ENCODE peak calls at places on chromosomes 7 and 10, in seven cellular contexts. One of them, this sample, is unnamed.

GRCh38 chr7:155858521-155859061 is 46.3 kb upstream of the SHH start:
- DNase-seq in upper lobe of left lung: peak
- DNase-seq in A549: peak
- DNase-seq in adrenal gland: peak
- DNase-seq in endothelial cell of umbilical vein: no peak
- DNase-seq in HCT116: no peak
- DNase-seq in body of pancreas: no peak
- DNase-seq in this sample: no peak

GRCh38 chr7:22618528-22618927 is 108.5 kb upstream of the IL6 start:
- DNase-seq in upper lobe of left lung: no peak
- DNase-seq in A549: no peak
- DNase-seq in adrenal gland: no peak
- DNase-seq in endothelial cell of umbilical vein: no peak
- DNase-seq in HCT116: no peak
- DNase-seq in body of pancreas: no peak
- DNase-seq in this sample: no peak

GRCh38 chr10:117133273-117134083 is 4.6 kb downstream of the VAX1 start:
- DNase-seq in upper lobe of left lung: no peak
- DNase-seq in A549: no peak
- DNase-seq in adrenal gland: no peak
- DNase-seq in endothelial cell of umbilical vein: no peak
- DNase-seq in HCT116: no peak
- DNase-seq in body of pancreas: no peak
- DNase-seq in this sample: no peak

GRCh38 chr10:127827354-127828140 is 65.2 kb downstream of the CLRN3 start:
- DNase-seq in upper lobe of left lung: no peak
- DNase-seq in A549: no peak
- DNase-seq in adrenal gland: no peak
- DNase-seq in endothelial cell of umbilical vein: no peak
- DNase-seq in HCT116: no peak
- DNase-seq in body of pancreas: no peak
- DNase-seq in this sample: no peak

GRCh38 chr7:107631588-107631987 is 29.0 kb upstream of the SLC26A4 start:
- DNase-seq in upper lobe of left lung: no peak
- DNase-seq in A549: no peak
- DNase-seq in adrenal gland: no peak
- DNase-seq in endothelial cell of umbilical vein: no peak
- DNase-seq in HCT116: no peak
- DNase-seq in body of pancreas: no peak
- DNase-seq in this sample: no peak

GRCh38 chr10:133088524-133089460 is 1.1 kb downstream of the ADGRA1 start:
- DNase-seq in upper lobe of left lung: no peak
- DNase-seq in A549: no peak
- DNase-seq in adrenal gland: no peak
- DNase-seq in endothelial cell of umbilical vein: no peak
- DNase-seq in HCT116: no peak
- DNase-seq in body of pancreas: no peak
- DNase-seq in this sample: no peak

GRCh38 chr10:66714741-66715140 is 211.1 kb upstream of the LRRTM3 start:
- DNase-seq in upper lobe of left lung: no peak
- DNase-seq in A549: no peak
- DNase-seq in adrenal gland: no peak
- DNase-seq in endothelial cell of umbilical vein: no peak
- DNase-seq in HCT116: no peak
- DNase-seq in body of pancreas: no peak
- DNase-seq in this sample: no peak

GRCh38 chr10:14450041-14450491 is 119.3 kb upstream of the FRMD4A start:
- DNase-seq in upper lobe of left lung: no peak
- DNase-seq in A549: no peak
- DNase-seq in adrenal gland: peak
- DNase-seq in endothelial cell of umbilical vein: no peak
- DNase-seq in HCT116: no peak
- DNase-seq in body of pancreas: peak
- DNase-seq in this sample: no peak

GRCh38 chr7:148277042-148277660 is 313.4 kb upstream of the C7orf33 start:
- DNase-seq in upper lobe of left lung: no peak
- DNase-seq in A549: no peak
- DNase-seq in adrenal gland: peak
- DNase-seq in endothelial cell of umbilical vein: no peak
- DNase-seq in HCT116: no peak
- DNase-seq in body of pancreas: no peak
- DNase-seq in this sample: no peak

GRCh38 chr10:48505394-48506112 is 99.3 kb downstream of the ARHGAP22 start:
- DNase-seq in upper lobe of left lung: no peak
- DNase-seq in A549: no peak
- DNase-seq in adrenal gland: no peak
- DNase-seq in endothelial cell of umbilical vein: no peak
- DNase-seq in HCT116: no peak
- DNase-seq in body of pancreas: no peak
- DNase-seq in this sample: no peak

GRCh38 chr7:80981405-80981804 is 62.6 kb upstream of the SEMA3C start:
- DNase-seq in upper lobe of left lung: no peak
- DNase-seq in A549: no peak
- DNase-seq in adrenal gland: no peak
- DNase-seq in endothelial cell of umbilical vein: no peak
- DNase-seq in HCT116: no peak
- DNase-seq in body of pancreas: no peak
- DNase-seq in this sample: no peak

GRCh38 chr7:67937717-67938191 is 941.1 kb downstream of the TYW1 start:
- DNase-seq in upper lobe of left lung: peak
- DNase-seq in A549: peak
- DNase-seq in adrenal gland: peak
- DNase-seq in endothelial cell of umbilical vein: no peak
- DNase-seq in HCT116: no peak
- DNase-seq in body of pancreas: peak
- DNase-seq in this sample: no peak

GRCh38 chr10:69453759-69454158 is 2.5 kb downstream of the TSPAN15 start:
- DNase-seq in upper lobe of left lung: no peak
- DNase-seq in A549: no peak
- DNase-seq in adrenal gland: no peak
- DNase-seq in endothelial cell of umbilical vein: no peak
- DNase-seq in HCT116: no peak
- DNase-seq in body of pancreas: peak
- DNase-seq in this sample: no peak

GRCh38 chr7:104956753-104957450 is 57.1 kb upstream of the KMT2E start:
- DNase-seq in upper lobe of left lung: no peak
- DNase-seq in A549: no peak
- DNase-seq in adrenal gland: no peak
- DNase-seq in endothelial cell of umbilical vein: no peak
- DNase-seq in HCT116: no peak
- DNase-seq in body of pancreas: no peak
- DNase-seq in this sample: peak

GRCh38 chr10:14016011-14016536 is 314.6 kb downstream of the FRMD4A start:
- DNase-seq in upper lobe of left lung: peak
- DNase-seq in A549: no peak
- DNase-seq in adrenal gland: peak
- DNase-seq in endothelial cell of umbilical vein: peak
- DNase-seq in HCT116: no peak
- DNase-seq in body of pancreas: peak
- DNase-seq in this sample: no peak

GRCh38 chr10:126892150-126892872 is 12.9 kb upstream of the DOCK1 start:
- DNase-seq in upper lobe of left lung: no peak
- DNase-seq in A549: no peak
- DNase-seq in adrenal gland: no peak
- DNase-seq in endothelial cell of umbilical vein: no peak
- DNase-seq in HCT116: no peak
- DNase-seq in body of pancreas: no peak
- DNase-seq in this sample: no peak

GRCh38 chr10:3886191-3886590 is 101.2 kb upstream of the KLF6 start:
- DNase-seq in upper lobe of left lung: peak
- DNase-seq in A549: peak
- DNase-seq in adrenal gland: no peak
- DNase-seq in endothelial cell of umbilical vein: no peak
- DNase-seq in HCT116: no peak
- DNase-seq in body of pancreas: peak
- DNase-seq in this sample: no peak

GRCh38 chr10:124125305-124126116 is 32.1 kb upstream of the CHST15 start:
- DNase-seq in upper lobe of left lung: no peak
- DNase-seq in A549: peak
- DNase-seq in adrenal gland: no peak
- DNase-seq in endothelial cell of umbilical vein: peak
- DNase-seq in HCT116: peak
- DNase-seq in body of pancreas: no peak
- DNase-seq in this sample: no peak

GRCh38 chr7:17584822-17585221 is 286.4 kb downstream of the AHR start:
- DNase-seq in upper lobe of left lung: no peak
- DNase-seq in A549: no peak
- DNase-seq in adrenal gland: no peak
- DNase-seq in endothelial cell of umbilical vein: no peak
- DNase-seq in HCT116: no peak
- DNase-seq in body of pancreas: no peak
- DNase-seq in this sample: no peak

GRCh38 chr7:33143996-33144718 is 14.8 kb downstream of the BBS9 start:
- DNase-seq in upper lobe of left lung: no peak
- DNase-seq in A549: no peak
- DNase-seq in adrenal gland: no peak
- DNase-seq in endothelial cell of umbilical vein: no peak
- DNase-seq in HCT116: no peak
- DNase-seq in body of pancreas: no peak
- DNase-seq in this sample: no peak

GRCh38 chr10:88932539-88933256 is 19.9 kb downstream of the ACTA2 start:
- DNase-seq in upper lobe of left lung: peak
- DNase-seq in A549: peak
- DNase-seq in adrenal gland: peak
- DNase-seq in endothelial cell of umbilical vein: peak
- DNase-seq in HCT116: peak
- DNase-seq in body of pancreas: peak
- DNase-seq in this sample: no peak

GRCh38 chr7:94803821-94804220 is 103.6 kb upstream of the PPP1R9A start:
- DNase-seq in upper lobe of left lung: no peak
- DNase-seq in A549: no peak
- DNase-seq in adrenal gland: no peak
- DNase-seq in endothelial cell of umbilical vein: no peak
- DNase-seq in HCT116: no peak
- DNase-seq in body of pancreas: no peak
- DNase-seq in this sample: no peak

GRCh38 chr10:92550924-92551323 is 23.0 kb downstream of the IDE start:
- DNase-seq in upper lobe of left lung: no peak
- DNase-seq in A549: peak
- DNase-seq in adrenal gland: no peak
- DNase-seq in endothelial cell of umbilical vein: no peak
- DNase-seq in HCT116: no peak
- DNase-seq in body of pancreas: no peak
- DNase-seq in this sample: no peak

GRCh38 chr10:22536620-22537019 is 177.8 kb downstream of the PIP4K2A start:
- DNase-seq in upper lobe of left lung: no peak
- DNase-seq in A549: no peak
- DNase-seq in adrenal gland: no peak
- DNase-seq in endothelial cell of umbilical vein: no peak
- DNase-seq in HCT116: no peak
- DNase-seq in body of pancreas: no peak
- DNase-seq in this sample: no peak
- TF ChIP-seq POLR2A in upper lobe of left lung: no peak
- TF ChIP-seq POLR2A in A549: no peak
- TF ChIP-seq POLR2A in adrenal gland: no peak
- TF ChIP-seq POLR2A in endothelial cell of umbilical vein: no peak
- TF ChIP-seq POLR2A in HCT116: no peak
- TF ChIP-seq POLR2A in body of pancreas: no peak
- TF ChIP-seq POLR2A in this sample: no peak

GRCh38 chr7:112939589-112940313 is 146.9 kb downstream of the GPR85 start:
- DNase-seq in upper lobe of left lung: peak
- DNase-seq in A549: peak
- DNase-seq in adrenal gland: peak
- DNase-seq in endothelial cell of umbilical vein: peak
- DNase-seq in HCT116: peak
- DNase-seq in body of pancreas: peak
- DNase-seq in this sample: peak
- TF ChIP-seq POLR2A in upper lobe of left lung: peak
- TF ChIP-seq POLR2A in A549: peak
- TF ChIP-seq POLR2A in adrenal gland: peak
- TF ChIP-seq POLR2A in endothelial cell of umbilical vein: peak
- TF ChIP-seq POLR2A in HCT116: peak
- TF ChIP-seq POLR2A in body of pancreas: peak
- TF ChIP-seq POLR2A in this sample: no peak

GRCh38 chr7:150372271-150373048 is 3.8 kb downstream of the REPIN1 start:
- DNase-seq in upper lobe of left lung: no peak
- DNase-seq in A549: no peak
- DNase-seq in adrenal gland: no peak
- DNase-seq in endothelial cell of umbilical vein: no peak
- DNase-seq in HCT116: no peak
- DNase-seq in body of pancreas: no peak
- DNase-seq in this sample: no peak
- TF ChIP-seq POLR2A in upper lobe of left lung: no peak
- TF ChIP-seq POLR2A in A549: no peak
- TF ChIP-seq POLR2A in adrenal gland: no peak
- TF ChIP-seq POLR2A in endothelial cell of umbilical vein: no peak
- TF ChIP-seq POLR2A in HCT116: no peak
- TF ChIP-seq POLR2A in body of pancreas: no peak
- TF ChIP-seq POLR2A in this sample: no peak

GRCh38 chr7:128031901-128032604 is 816 bp upstream of the LRRC4 start:
- DNase-seq in upper lobe of left lung: no peak
- DNase-seq in A549: no peak
- DNase-seq in adrenal gland: peak
- DNase-seq in endothelial cell of umbilical vein: peak
- DNase-seq in HCT116: no peak
- DNase-seq in body of pancreas: peak
- DNase-seq in this sample: peak
- TF ChIP-seq POLR2A in upper lobe of left lung: peak
- TF ChIP-seq POLR2A in A549: no peak
- TF ChIP-seq POLR2A in adrenal gland: peak
- TF ChIP-seq POLR2A in endothelial cell of umbilical vein: no peak
- TF ChIP-seq POLR2A in HCT116: no peak
- TF ChIP-seq POLR2A in body of pancreas: peak
- TF ChIP-seq POLR2A in this sample: no peak

GRCh38 chr7:116284390-116284789 is 74.1 kb downstream of the TES start:
- DNase-seq in upper lobe of left lung: no peak
- DNase-seq in A549: no peak
- DNase-seq in adrenal gland: no peak
- DNase-seq in endothelial cell of umbilical vein: no peak
- DNase-seq in HCT116: no peak
- DNase-seq in body of pancreas: no peak
- DNase-seq in this sample: no peak
- TF ChIP-seq POLR2A in upper lobe of left lung: no peak
- TF ChIP-seq POLR2A in A549: no peak
- TF ChIP-seq POLR2A in adrenal gland: no peak
- TF ChIP-seq POLR2A in endothelial cell of umbilical vein: no peak
- TF ChIP-seq POLR2A in HCT116: no peak
- TF ChIP-seq POLR2A in body of pancreas: no peak
- TF ChIP-seq POLR2A in this sample: no peak